ENCODE peak calls at places on chromosomes 3 and 15, in nine cellular contexts. R is heart left ventricle, C is IMR-90, V is A549, N is K562, K is breast epithelium, Q is esophagus muscularis mucosa, I is HCT116, A is uterus. G is an unnamed sample.
A peak's percentile ranks its signal among the peaks of the same experiment; 100 is the strongest.

GRCh38 chr15:95018888-95019545 is 787.7 kb downstream of the MCTP2 start:
- DNase-seq in R (no peak), C (peak; percentile 83), V (no peak), N (peak; percentile 43), K (no peak), Q (no peak), I (no peak), A (no peak), G (no peak)

GRCh38 chr3:119743921-119744320 is 38.0 kb upstream of the NR1I2 start:
- DNase-seq in R (no peak), C (no peak), V (no peak), N (peak; percentile 9), K (no peak), Q (no peak), I (no peak), A (no peak), G (no peak)

GRCh38 chr3:116566478-116566960 is 121.2 kb upstream of the LSAMP start:
- DNase-seq in R (no peak), C (no peak), V (no peak), N (no peak), K (no peak), Q (no peak), I (no peak), A (no peak), G (no peak)

GRCh38 chr3:47298439-47298838 is 15.7 kb downstream of the KLHL18 start:
- DNase-seq in R (no peak), C (no peak), V (no peak), N (peak; percentile 57), K (no peak), Q (no peak), I (no peak), A (no peak), G (no peak)

GRCh38 chr3:134916276-134916961 is 121.4 kb downstream of the EPHB1 start:
- DNase-seq in R (no peak), C (no peak), V (no peak), N (no peak), K (no peak), Q (no peak), I (no peak), A (no peak), G (no peak)

GRCh38 chr15:75733761-75734651 is 21.4 kb upstream of the CSPG4 start:
- DNase-seq in R (no peak), C (no peak), V (no peak), N (no peak), K (no peak), Q (no peak), I (no peak), A (peak; percentile 65), G (no peak)

GRCh38 chr3:184305577-184305976 is 6.5 kb downstream of the PSMD2 start:
- DNase-seq in R (no peak), C (peak; percentile 14), V (no peak), N (peak; percentile 21), K (no peak), Q (no peak), I (no peak), A (no peak), G (no peak)

GRCh38 chr15:75597667-75598341 is 18.7 kb upstream of the PTPN9 start:
- DNase-seq in R (no peak), C (no peak), V (peak; percentile 38), N (peak; percentile 61), K (no peak), Q (no peak), I (no peak), A (no peak), G (no peak)

GRCh38 chr3:126554560-126555525 is 3.9 kb downstream of the C3orf22 start:
- DNase-seq in R (no peak), C (no peak), V (no peak), N (no peak), K (peak; percentile 10), Q (no peak), I (no peak), A (peak; percentile 6), G (peak; percentile 72)

GRCh38 chr3:152360303-152360702 is 91.6 kb downstream of the MBNL1 start:
- DNase-seq in R (no peak), C (no peak), V (no peak), N (no peak), K (no peak), Q (no peak), I (no peak), A (no peak), G (no peak)

GRCh38 chr3:122100591-122101491 is 45.7 kb downstream of the CD86 start:
- DNase-seq in R (no peak), C (no peak), V (no peak), N (peak; percentile 2), K (no peak), Q (peak; percentile 57), I (no peak), A (no peak), G (no peak)

GRCh38 chr15:68154923-68155559 is 50.1 kb downstream of the CALML4 start:
- DNase-seq in R (peak; percentile 38), C (peak; percentile 70), V (peak; percentile 39), N (peak; percentile 56), K (no peak), Q (no peak), I (peak; percentile 27), A (peak; percentile 51), G (no peak)

GRCh38 chr3:151770941-151771340 is 37.2 kb downstream of the AADACL2 start:
- DNase-seq in R (peak; percentile 67), C (no peak), V (peak; percentile 46), N (peak; percentile 23), K (peak; percentile 18), Q (no peak), I (no peak), A (peak; percentile 20), G (no peak)

DNA sequence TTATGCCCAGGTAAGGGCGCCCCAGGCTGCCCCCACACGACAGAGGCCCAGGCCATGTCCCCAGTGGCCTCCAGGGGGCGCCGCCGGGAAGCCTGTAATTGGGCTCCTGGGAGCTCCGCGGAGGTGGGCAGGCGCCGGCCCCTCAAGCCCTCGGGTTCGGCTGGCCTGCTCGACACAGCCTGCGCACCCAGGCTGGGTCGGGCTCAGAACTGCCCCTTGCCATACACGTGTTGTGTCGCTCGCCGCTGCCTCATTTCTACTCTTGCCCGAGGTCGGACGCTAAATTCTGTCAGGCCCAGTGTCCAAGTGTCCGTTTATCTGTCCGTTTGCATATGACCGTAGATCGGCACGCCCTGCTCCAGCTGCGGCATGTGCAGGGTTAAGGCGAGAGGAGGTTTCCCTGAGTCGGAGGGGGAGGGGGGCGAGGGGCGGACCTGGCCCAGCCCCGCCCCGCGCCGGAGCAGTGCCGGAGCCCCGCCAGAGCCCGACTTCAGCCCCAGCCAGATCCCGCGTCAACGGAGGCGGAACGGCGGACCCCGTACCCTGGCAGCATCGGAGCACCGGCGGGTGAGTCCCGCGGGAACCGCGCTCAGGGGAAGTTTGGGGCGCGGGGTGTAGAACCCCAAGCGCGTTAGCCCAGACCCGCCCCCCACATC is at the start of gene KLHDC8B:
- DNase-seq in R (peak; percentile 92), C (peak; percentile 81), V (peak; percentile 73), N (peak; percentile 94), K (peak; percentile 69), Q (peak; percentile 97), I (peak; percentile 54), A (peak; percentile 88), G (no peak)
- TF ChIP-seq POLR2A in R (no peak), C (no peak), V (peak; percentile 39), N (peak; percentile 65), K (no peak), Q (peak; percentile 11), I (peak; percentile 36), A (peak; percentile 73), G (peak; percentile 48)

DNA sequence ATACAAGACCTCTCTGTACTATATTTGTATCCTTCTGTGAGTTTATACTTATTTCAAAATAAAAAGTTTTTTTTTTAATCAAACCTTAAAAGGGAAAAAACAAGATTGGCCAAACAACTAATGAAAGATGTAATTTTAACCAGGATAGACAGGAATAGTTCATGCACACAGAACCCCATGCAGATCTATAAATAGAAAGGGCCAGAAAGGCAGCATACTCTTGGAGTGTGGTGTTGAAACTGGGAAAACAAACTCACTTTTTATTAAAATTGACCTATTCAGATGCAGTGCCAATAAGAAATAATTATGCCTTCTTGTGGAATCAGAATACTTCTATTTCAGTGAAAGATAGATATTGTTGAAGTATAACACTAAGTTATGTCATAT is 204.6 kb downstream of the PLCL2 start:
- DNase-seq in R (no peak), C (no peak), V (no peak), N (no peak), K (no peak), Q (no peak), I (no peak), A (no peak), G (no peak)
- H3K4me3 ChIP-seq in R (no peak overlapping the region), C (no peak overlapping the region), V (no peak overlapping the region), N (no peak overlapping the region), K (no peak overlapping the region), Q (no peak overlapping the region), I (no peak overlapping the region), A (no peak overlapping the region), G (no peak overlapping the region)

GRCh38 chr3:127611251-127611650 is 13.0 kb downstream of the MCM2 start:
- DNase-seq in R (no peak), C (no peak), V (no peak), N (no peak), K (no peak), Q (no peak), I (no peak), A (no peak), G (no peak)
- TF ChIP-seq POLR2A in R (no peak), C (no peak), V (no peak), N (no peak), K (no peak), Q (no peak), I (no peak), A (no peak), G (no peak)

GRCh38 chr3:147793841-147794240 is 384.7 kb downstream of the ZIC1 start:
- DNase-seq in R (no peak), C (no peak), V (no peak), N (no peak), K (no peak), Q (no peak), I (no peak), A (no peak), G (no peak)
- H3K4me3 ChIP-seq in R (no peak overlapping the region), C (no peak overlapping the region), V (no peak overlapping the region), N (no peak overlapping the region), K (no peak overlapping the region), Q (no peak overlapping the region), I (no peak overlapping the region), A (no peak overlapping the region), G (no peak overlapping the region)

GRCh38 chr3:128380719-128381118 is 86.0 kb downstream of the DNAJB8 start:
- DNase-seq in R (no peak), C (no peak), V (no peak), N (peak; percentile 42), K (no peak), Q (no peak), I (no peak), A (no peak), G (no peak)

GRCh38 chr3:128376516-128376915 is 90.2 kb downstream of the DNAJB8 start:
- DNase-seq in R (no peak), C (peak; percentile 11), V (no peak), N (no peak), K (no peak), Q (no peak), I (no peak), A (no peak), G (no peak)

GRCh38 chr3:128379768-128380167 is 86.9 kb downstream of the DNAJB8 start:
- DNase-seq in R (no peak), C (no peak), V (no peak), N (no peak), K (no peak), Q (no peak), I (no peak), A (no peak), G (no peak)

GRCh38 chr3:128380295-128380694 is 86.4 kb downstream of the DNAJB8 start:
- DNase-seq in R (no peak), C (no peak), V (no peak), N (no peak), K (no peak), Q (no peak), I (no peak), A (no peak), G (no peak)

GRCh38 chr3:128378631-128379347 is 87.9 kb downstream of the DNAJB8 start:
- DNase-seq in R (peak; percentile 48), C (peak; percentile 85), V (no peak), N (no peak), K (peak; percentile 39), Q (no peak), I (no peak), A (peak; percentile 53), G (no peak)
- TF ChIP-seq POLR2A in R (no peak), C (no peak), V (no peak), N (no peak), K (no peak), Q (no peak), I (no peak), A (no peak), G (no peak)